ENCODE peak calls at places on chromosome 7, in seven cellular contexts. Q is neural progenitor cell, N is GM23338, Z is GM10248, W is AG08395, E is Calu3, A is SK-MEL-5. S is an unnamed sample.

GRCh38 chr7:35232994-35233393 is 20.9 kb downstream of the TBX20 start:
- DNase-seq in A (no peak), Z (no peak), N (no peak), Q (no peak), E (no peak), W (no peak), S (no peak)

GRCh38 chr7:30424536-30424935 is 54.0 kb downstream of the NOD1 start:
- DNase-seq in E (no peak), A (no peak), Z (no peak), Q (no peak), N (no peak), W (no peak), S (no peak)

GRCh38 chr7:131151034-131151433 is 176.6 kb upstream of the MKLN1 start:
- DNase-seq in A (no peak), N (no peak), W (peak; percentile 44), Q (no peak), Z (no peak), E (no peak), S (no peak)

GRCh38 chr7:132435016-132435990 is 141.0 kb downstream of the PLXNA4 start:
- DNase-seq in A (no peak), N (peak; percentile 7), Q (peak; percentile 40), E (no peak), W (no peak), Z (no peak), S (peak; percentile 8)

GRCh38 chr7:110863258-110863657 is 227.7 kb upstream of the LRRN3 start:
- DNase-seq in W (no peak), N (no peak), Q (no peak), A (no peak), E (no peak), Z (no peak), S (no peak)

GRCh38 chr7:18494821-18495408 is 634 bp upstream of the HDAC9 start:
- DNase-seq in Q (no peak), W (peak; percentile 61), N (peak; percentile 15), A (peak; percentile 39), E (no peak), Z (no peak), S (no peak)

GRCh38 chr7:38142736-38143135 is 35.3 kb upstream of the STARD3NL start:
- DNase-seq in Z (no peak), A (no peak), E (no peak), Q (no peak), W (no peak), N (no peak), S (no peak)

GRCh38 chr7:98075801-98076200 is 30.9 kb upstream of the LMTK2 start:
- DNase-seq in A (no peak), N (no peak), W (no peak), Q (no peak), E (no peak), Z (no peak), S (no peak)

GRCh38 chr7:2227699-2228098 is 5.0 kb downstream of the MAD1L1 start:
- DNase-seq in Z (no peak), Q (no peak), W (no peak), E (no peak), N (no peak), A (no peak), S (no peak)

GRCh38 chr7:139183878-139184338 is 47.1 kb upstream of the UBN2 start:
- DNase-seq in W (no peak), E (no peak), Z (no peak), N (no peak), Q (no peak), A (no peak), S (no peak)

GRCh38 chr7:43868681-43869017 is 668 bp downstream of the MRPS24 start:
- DNase-seq in Q (no peak), E (no peak), N (no peak), Z (no peak), W (no peak), A (no peak), S (no peak)

GRCh38 chr7:133633055-133633454 is 380.2 kb downstream of the EXOC4 start:
- DNase-seq in E (peak; percentile 5), Z (no peak), Q (no peak), N (no peak), A (no peak), W (peak; percentile 44), S (no peak)

GRCh38 chr7:50068850-50069551 is 24.0 kb downstream of the ZPBP start:
- DNase-seq in A (peak; percentile 46), N (peak; percentile 94), Z (no peak), W (no peak), E (peak; percentile 65), Q (no peak), S (peak; percentile 74)

GRCh38 chr7:26856481-26856880 is 7.9 kb downstream of the SKAP2 start:
- DNase-seq in N (no peak), E (no peak), Z (no peak), W (no peak), Q (peak; percentile 7), A (peak; percentile 28), S (no peak)

GRCh38 chr7:42014625-42015412 is 222.2 kb downstream of the GLI3 start:
- DNase-seq in A (peak; percentile 81), Q (peak; percentile 63), Z (no peak), W (no peak), N (peak; percentile 86), E (peak; percentile 49), S (peak; percentile 29)

GRCh38 chr7:133275008-133275407 is 22.1 kb downstream of the EXOC4 start:
- DNase-seq in Z (no peak), Q (peak; percentile 27), W (no peak), E (no peak), A (peak; percentile 40), N (peak; percentile 55), S (no peak)

GRCh38 chr7:98240961-98241673 is 10.9 kb downstream of the TECPR1 start:
- DNase-seq in E (peak; percentile 60), N (peak; percentile 80), Q (peak; percentile 78), W (peak; percentile 66), A (peak; percentile 78), Z (peak; percentile 76), S (peak; percentile 11)

GRCh38 chr7:31633894-31634494 is 53.0 kb upstream of the PPP1R17 start:
- DNase-seq in E (peak; percentile 83), A (peak; percentile 82), Z (peak; percentile 22), Q (peak; percentile 82), W (peak; percentile 62), N (peak; percentile 86), S (peak; percentile 45)

GRCh38 chr7:143299840-143300239 is 11.7 kb downstream of the CASP2 start:
- DNase-seq in Q (peak; percentile 56), A (peak; percentile 69), E (peak; percentile 61), N (peak; percentile 79), Z (no peak), W (no peak), S (no peak)

S was measured in foreskin melanocyte.